ENCODE peak calls at places on chromosomes 2 and 18, in four cellular contexts. One of them, this sample, is unnamed.

GRCh38 chr2:120734930-120735611 is 597 bp upstream of the GLI2 start:
- DNase-seq in Ammon's horn: no peak
- DNase-seq in stimulated activated CD8-positive, alpha-beta memory T cell treated with anti-CD3 and anti-CD28 coated beads, Interleukin-15, amount 100 ng/mL, for 4 hours: no peak
- DNase-seq in HEK293T: no peak
- DNase-seq in this sample: no peak

GRCh38 chr2:3728104-3729054 is 25.0 kb downstream of the DCDC2C start:
- DNase-seq in stimulated activated CD8-positive, alpha-beta memory T cell treated with anti-CD3 and anti-CD28 coated beads, Interleukin-15, amount 100 ng/mL, for 4 hours: no peak
- DNase-seq in Ammon's horn: peak; percentile 39
- DNase-seq in HEK293T: peak; percentile 50
- DNase-seq in this sample: peak; percentile 62

GRCh38 chr2:160315337-160315736 is 115.3 kb upstream of the ITGB6 start:
- DNase-seq in Ammon's horn: no peak
- DNase-seq in stimulated activated CD8-positive, alpha-beta memory T cell treated with anti-CD3 and anti-CD28 coated beads, Interleukin-15, amount 100 ng/mL, for 4 hours: no peak
- DNase-seq in HEK293T: no peak
- DNase-seq in this sample: peak; percentile 67

GRCh38 chr18:10682368-10682714 is 156.5 kb downstream of the NAPG start:
- DNase-seq in HEK293T: no peak
- DNase-seq in stimulated activated CD8-positive, alpha-beta memory T cell treated with anti-CD3 and anti-CD28 coated beads, Interleukin-15, amount 100 ng/mL, for 4 hours: no peak
- DNase-seq in Ammon's horn: no peak
- DNase-seq in this sample: no peak

GRCh38 chr2:135279209-135279608 is 227.1 kb downstream of the RAB3GAP1 start:
- DNase-seq in stimulated activated CD8-positive, alpha-beta memory T cell treated with anti-CD3 and anti-CD28 coated beads, Interleukin-15, amount 100 ng/mL, for 4 hours: no peak
- DNase-seq in HEK293T: no peak
- DNase-seq in Ammon's horn: no peak
- DNase-seq in this sample: no peak

GRCh38 chr2:47282621-47283272 is 120.2 kb upstream of the MSH2 start:
- DNase-seq in Ammon's horn: no peak
- DNase-seq in HEK293T: no peak
- DNase-seq in stimulated activated CD8-positive, alpha-beta memory T cell treated with anti-CD3 and anti-CD28 coated beads, Interleukin-15, amount 100 ng/mL, for 4 hours: no peak
- DNase-seq in this sample: no peak

GRCh38 chr2:186546842-186547241 is 43.0 kb upstream of the ITGAV start:
- DNase-seq in Ammon's horn: no peak
- DNase-seq in stimulated activated CD8-positive, alpha-beta memory T cell treated with anti-CD3 and anti-CD28 coated beads, Interleukin-15, amount 100 ng/mL, for 4 hours: no peak
- DNase-seq in HEK293T: no peak
- DNase-seq in this sample: no peak

GRCh38 chr2:154133823-154134222 is 262.1 kb downstream of the GALNT13 start:
- DNase-seq in Ammon's horn: peak; percentile 23
- DNase-seq in HEK293T: no peak
- DNase-seq in stimulated activated CD8-positive, alpha-beta memory T cell treated with anti-CD3 and anti-CD28 coated beads, Interleukin-15, amount 100 ng/mL, for 4 hours: no peak
- DNase-seq in this sample: no peak

GRCh38 chr18:59029663-59030421 is 109.8 kb upstream of the SEC11C start:
- DNase-seq in stimulated activated CD8-positive, alpha-beta memory T cell treated with anti-CD3 and anti-CD28 coated beads, Interleukin-15, amount 100 ng/mL, for 4 hours: no peak
- DNase-seq in Ammon's horn: peak; percentile 84
- DNase-seq in HEK293T: no peak
- DNase-seq in this sample: no peak

GRCh38 chr18:9048808-9049494 is 53.5 kb upstream of the NDUFV2 start:
- DNase-seq in Ammon's horn: no peak
- DNase-seq in HEK293T: no peak
- DNase-seq in stimulated activated CD8-positive, alpha-beta memory T cell treated with anti-CD3 and anti-CD28 coated beads, Interleukin-15, amount 100 ng/mL, for 4 hours: no peak
- DNase-seq in this sample: peak; percentile 57

GRCh38 chr2:70010222-70011111 is 49.0 kb upstream of the ASPRV1 start:
- DNase-seq in HEK293T: no peak
- DNase-seq in Ammon's horn: no peak
- DNase-seq in stimulated activated CD8-positive, alpha-beta memory T cell treated with anti-CD3 and anti-CD28 coated beads, Interleukin-15, amount 100 ng/mL, for 4 hours: no peak
- DNase-seq in this sample: no peak

GRCh38 chr18:55587341-55588000 is 521 bp downstream of the TCF4 start:
- DNase-seq in Ammon's horn: peak; percentile 50
- DNase-seq in HEK293T: peak; percentile 11
- DNase-seq in stimulated activated CD8-positive, alpha-beta memory T cell treated with anti-CD3 and anti-CD28 coated beads, Interleukin-15, amount 100 ng/mL, for 4 hours: no peak
- DNase-seq in this sample: peak; percentile 42

GRCh38 chr2:141878016-141878415 is 252.8 kb downstream of the LRP1B start:
- DNase-seq in stimulated activated CD8-positive, alpha-beta memory T cell treated with anti-CD3 and anti-CD28 coated beads, Interleukin-15, amount 100 ng/mL, for 4 hours: no peak
- DNase-seq in HEK293T: no peak
- DNase-seq in Ammon's horn: no peak
- DNase-seq in this sample: peak; percentile 0

GRCh38 chr2:58539973-58540372 is 298.8 kb upstream of the FANCL start:
- DNase-seq in Ammon's horn: no peak
- DNase-seq in stimulated activated CD8-positive, alpha-beta memory T cell treated with anti-CD3 and anti-CD28 coated beads, Interleukin-15, amount 100 ng/mL, for 4 hours: no peak
- DNase-seq in HEK293T: peak; percentile 22
- DNase-seq in this sample: no peak

GRCh38 chr18:77087391-77088141 is 45.0 kb downstream of the MBP start:
- DNase-seq in stimulated activated CD8-positive, alpha-beta memory T cell treated with anti-CD3 and anti-CD28 coated beads, Interleukin-15, amount 100 ng/mL, for 4 hours: no peak
- DNase-seq in HEK293T: no peak
- DNase-seq in Ammon's horn: no peak
- DNase-seq in this sample: peak; percentile 68

GRCh38 chr2:155010925-155011324 is 312.4 kb downstream of the KCNJ3 start:
- DNase-seq in HEK293T: no peak
- DNase-seq in stimulated activated CD8-positive, alpha-beta memory T cell treated with anti-CD3 and anti-CD28 coated beads, Interleukin-15, amount 100 ng/mL, for 4 hours: no peak
- DNase-seq in Ammon's horn: no peak
- DNase-seq in this sample: no peak

GRCh38 chr18:26362021-26362420 is 135.8 kb downstream of the TAF4B start:
- DNase-seq in Ammon's horn: no peak
- DNase-seq in HEK293T: no peak
- DNase-seq in stimulated activated CD8-positive, alpha-beta memory T cell treated with anti-CD3 and anti-CD28 coated beads, Interleukin-15, amount 100 ng/mL, for 4 hours: no peak
- DNase-seq in this sample: no peak

GRCh38 chr2:147525724-147526489 is 318.9 kb upstream of the ACVR2A start:
- DNase-seq in stimulated activated CD8-positive, alpha-beta memory T cell treated with anti-CD3 and anti-CD28 coated beads, Interleukin-15, amount 100 ng/mL, for 4 hours: no peak
- DNase-seq in Ammon's horn: no peak
- DNase-seq in HEK293T: no peak
- DNase-seq in this sample: no peak

GRCh38 chr2:70789304-70790078 is 952 bp downstream of the FIGLA start:
- DNase-seq in Ammon's horn: peak; percentile 84
- DNase-seq in HEK293T: peak; percentile 77
- DNase-seq in stimulated activated CD8-positive, alpha-beta memory T cell treated with anti-CD3 and anti-CD28 coated beads, Interleukin-15, amount 100 ng/mL, for 4 hours: peak; percentile 35
- DNase-seq in this sample: peak; percentile 61

GRCh38 chr2:156322103-156322671 is 10.3 kb downstream of the NR4A2 start:
- DNase-seq in Ammon's horn: no peak
- DNase-seq in HEK293T: no peak
- DNase-seq in stimulated activated CD8-positive, alpha-beta memory T cell treated with anti-CD3 and anti-CD28 coated beads, Interleukin-15, amount 100 ng/mL, for 4 hours: no peak
- DNase-seq in this sample: no peak

GRCh38 chr2:19434413-19434812 is 76.0 kb upstream of the OSR1 start:
- DNase-seq in HEK293T: no peak
- DNase-seq in Ammon's horn: no peak
- DNase-seq in stimulated activated CD8-positive, alpha-beta memory T cell treated with anti-CD3 and anti-CD28 coated beads, Interleukin-15, amount 100 ng/mL, for 4 hours: no peak
- DNase-seq in this sample: no peak

GRCh38 chr2:240958366-240959213 is 39.8 kb upstream of the SNED1 start:
- DNase-seq in stimulated activated CD8-positive, alpha-beta memory T cell treated with anti-CD3 and anti-CD28 coated beads, Interleukin-15, amount 100 ng/mL, for 4 hours: no peak
- DNase-seq in HEK293T: no peak
- DNase-seq in Ammon's horn: no peak
- DNase-seq in this sample: no peak

GRCh38 chr2:218418717-218419458 is at the start of gene VIL1:
- DNase-seq in stimulated activated CD8-positive, alpha-beta memory T cell treated with anti-CD3 and anti-CD28 coated beads, Interleukin-15, amount 100 ng/mL, for 4 hours: no peak
- DNase-seq in HEK293T: no peak
- DNase-seq in Ammon's horn: no peak
- DNase-seq in this sample: no peak

GRCh38 chr18:41338341-41338740 is 616.7 kb upstream of the PIK3C3 start:
- DNase-seq in stimulated activated CD8-positive, alpha-beta memory T cell treated with anti-CD3 and anti-CD28 coated beads, Interleukin-15, amount 100 ng/mL, for 4 hours: no peak
- DNase-seq in Ammon's horn: no peak
- DNase-seq in HEK293T: no peak
- DNase-seq in this sample: no peak

GRCh38 chr2:150916997-150917396 is 344.7 kb downstream of the RBM43 start:
- DNase-seq in Ammon's horn: no peak
- DNase-seq in stimulated activated CD8-positive, alpha-beta memory T cell treated with anti-CD3 and anti-CD28 coated beads, Interleukin-15, amount 100 ng/mL, for 4 hours: no peak
- DNase-seq in HEK293T: no peak
- DNase-seq in this sample: peak; percentile 46

GRCh38 chr18:32072321-32072720 is 19.4 kb upstream of the RNF138 start:
- DNase-seq in Ammon's horn: peak; percentile 21
- DNase-seq in HEK293T: peak; percentile 59
- DNase-seq in stimulated activated CD8-positive, alpha-beta memory T cell treated with anti-CD3 and anti-CD28 coated beads, Interleukin-15, amount 100 ng/mL, for 4 hours: no peak
- DNase-seq in this sample: no peak

GRCh38 chr18:9612215-9612830 is 2.0 kb downstream of the PPP4R1 start:
- DNase-seq in stimulated activated CD8-positive, alpha-beta memory T cell treated with anti-CD3 and anti-CD28 coated beads, Interleukin-15, amount 100 ng/mL, for 4 hours: no peak
- DNase-seq in Ammon's horn: peak; percentile 76
- DNase-seq in HEK293T: peak; percentile 27
- DNase-seq in this sample: peak; percentile 61

GRCh38 chr2:152525277-152525838 is 190.4 kb downstream of the FMNL2 start:
- DNase-seq in HEK293T: no peak
- DNase-seq in Ammon's horn: peak; percentile 79
- DNase-seq in stimulated activated CD8-positive, alpha-beta memory T cell treated with anti-CD3 and anti-CD28 coated beads, Interleukin-15, amount 100 ng/mL, for 4 hours: no peak
- DNase-seq in this sample: peak; percentile 70

GRCh38 chr2:159381574-159381973 is 95.1 kb upstream of the WDSUB1 start:
- DNase-seq in HEK293T: no peak
- DNase-seq in stimulated activated CD8-positive, alpha-beta memory T cell treated with anti-CD3 and anti-CD28 coated beads, Interleukin-15, amount 100 ng/mL, for 4 hours: no peak
- DNase-seq in Ammon's horn: no peak
- DNase-seq in this sample: peak; percentile 11

GRCh38 chr18:76699923-76700322 is 122.4 kb upstream of the ZNF236 start:
- DNase-seq in HEK293T: no peak
- DNase-seq in Ammon's horn: no peak
- DNase-seq in stimulated activated CD8-positive, alpha-beta memory T cell treated with anti-CD3 and anti-CD28 coated beads, Interleukin-15, amount 100 ng/mL, for 4 hours: no peak
- DNase-seq in this sample: no peak

GRCh38 chr2:99864561-99865216 is 277.7 kb downstream of the AFF3 start:
- DNase-seq in HEK293T: no peak
- DNase-seq in stimulated activated CD8-positive, alpha-beta memory T cell treated with anti-CD3 and anti-CD28 coated beads, Interleukin-15, amount 100 ng/mL, for 4 hours: no peak
- DNase-seq in Ammon's horn: peak; percentile 62
- DNase-seq in this sample: peak; percentile 74

GRCh38 chr18:10681581-10682367 is 155.9 kb downstream of the NAPG start:
- DNase-seq in HEK293T: no peak
- DNase-seq in Ammon's horn: no peak
- DNase-seq in stimulated activated CD8-positive, alpha-beta memory T cell treated with anti-CD3 and anti-CD28 coated beads, Interleukin-15, amount 100 ng/mL, for 4 hours: no peak
- DNase-seq in this sample: peak; percentile 11

GRCh38 chr2:150133623-150134022 is 353.8 kb downstream of the RND3 start:
- DNase-seq in Ammon's horn: no peak
- DNase-seq in stimulated activated CD8-positive, alpha-beta memory T cell treated with anti-CD3 and anti-CD28 coated beads, Interleukin-15, amount 100 ng/mL, for 4 hours: no peak
- DNase-seq in HEK293T: peak; percentile 8
- DNase-seq in this sample: peak; percentile 96

GRCh38 chr2:11248-11941 is 34.9 kb downstream of the FAM110C start:
- DNase-seq in stimulated activated CD8-positive, alpha-beta memory T cell treated with anti-CD3 and anti-CD28 coated beads, Interleukin-15, amount 100 ng/mL, for 4 hours: no peak
- DNase-seq in Ammon's horn: no peak
- DNase-seq in HEK293T: peak; percentile 19
- DNase-seq in this sample: peak; percentile 53